ENCODE peak calls at places on chromosomes 16 and 17, in nine cellular contexts. U is naive thymus-derived CD8-positive, alpha-beta T cell; V is iPS-NIHi11; R is activated T-cell treated with anti-CD3 and anti-CD28 coated beads, Interleukin-2, amount 50 U/mL, for 4 hours; L is NCI-H1105; B is non-pigmented ciliary epithelial cell; Q is colonic mucosa; G is IMR-90; S is neural crest cell. P is an unnamed sample.

GRCh38 chr17:75635610-75636202 is 2.5 kb downstream of the SMIM5 start:
- DNase-seq in U (no peak), V (no peak), R (no peak), L (no peak), B (no peak), Q (peak), G (no peak), S (no peak), P (peak)

GRCh38 chr17:71472809-71473789 is 647.7 kb upstream of the SOX9 start:
- DNase-seq in U (no peak), V (peak), R (no peak), L (peak), B (peak), Q (peak), G (peak), S (peak), P (peak)

GRCh38 chr17:4934173-4934979 is 2.3 kb downstream of the GP1BA start:
- DNase-seq in U (no peak), V (peak), R (no peak), L (peak), B (no peak), Q (no peak), G (peak), S (no peak), P (peak)

GRCh38 chr17:51640108-51640622 is 379.8 kb downstream of the UTP18 start:
- DNase-seq in U (no peak), V (peak), R (no peak), L (no peak), B (no peak), Q (no peak), G (no peak), S (no peak), P (peak)

GRCh38 chr16:49856741-49857330 is 924 bp upstream of the ZNF423 start:
- DNase-seq in U (no peak), V (peak), R (no peak), L (peak), B (peak), Q (peak), G (peak), S (peak), P (peak)

GRCh38 chr16:11966173-11966572 is 1.2 kb downstream of the TNFRSF17 start:
- DNase-seq in U (no peak), V (no peak), R (no peak), L (no peak), B (no peak), Q (no peak), G (no peak), S (no peak), P (no peak)

GRCh38 chr17:62666061-62666800 is 38.8 kb downstream of the MRC2 start:
- DNase-seq in U (no peak), V (no peak), R (no peak), L (no peak), B (no peak), Q (no peak), G (no peak), S (no peak), P (no peak)

GRCh38 chr17:81511550-81511799 is 1.1 kb downstream of the ACTG1 start:
- DNase-seq in U (no peak), V (no peak), R (no peak), L (no peak), B (no peak), Q (no peak), G (peak), S (no peak), P (peak)

GRCh38 chr17:72587156-72587555 is 466.3 kb downstream of the SOX9 start:
- DNase-seq in U (no peak), V (no peak), R (no peak), L (no peak), B (no peak), Q (no peak), G (no peak), S (no peak), P (no peak)

GRCh38 chr17:19978803-19979202 is 1.2 kb upstream of the AKAP10 start:
- DNase-seq in U (no peak), V (no peak), R (no peak), L (no peak), B (no peak), Q (no peak), G (no peak), S (no peak), P (no peak)

GRCh38 chr17:15918661-15919259 is 26.2 kb upstream of the ADORA2B start:
- DNase-seq in U (no peak), V (no peak), R (no peak), L (no peak), B (no peak), Q (no peak), G (no peak), S (no peak), P (no peak)

GRCh38 chr16:81545470-81546175 is 101.0 kb downstream of the CMIP start:
- DNase-seq in U (no peak), V (no peak), R (no peak), L (no peak), B (no peak), Q (no peak), G (no peak), S (no peak), P (no peak)

GRCh38 chr17:75517277-75517865 is 1.0 kb downstream of the TSEN54 start:
- DNase-seq in U (no peak), V (no peak), R (peak), L (no peak), B (no peak), Q (peak), G (no peak), S (no peak), P (peak)

GRCh38 chr17:21458036-21458435 is 81.9 kb downstream of the KCNJ12 start:
- DNase-seq in U (no peak), V (peak), R (no peak), L (no peak), B (no peak), Q (no peak), G (no peak), S (no peak), P (no peak)

GRCh38 chr17:29433551-29433950 is 43.4 kb downstream of the TAOK1 start:
- DNase-seq in U (no peak), V (peak), R (no peak), L (no peak), B (no peak), Q (no peak), G (no peak), S (no peak), P (no peak)

GRCh38 chr16:31455601-31456314 is 3.5 kb upstream of the ARMC5 start:
- DNase-seq in U (no peak), V (no peak), R (no peak), L (no peak), B (no peak), Q (no peak), G (no peak), S (no peak), P (no peak)

GRCh38 chr17:6554871-6555330 is 1.5 kb downstream of the PITPNM3 start:
- DNase-seq in U (no peak), V (no peak), R (no peak), L (no peak), B (no peak), Q (peak), G (no peak), S (no peak), P (no peak)